ENCODE peak calls at places on chromosomes 1 and 21, in five cellular contexts. B, Q, D, C and P are unnamed samples.

GRCh38 chr1:6448749-6449631 is 17.0 kb downstream of the TNFRSF25 start:
- DNase-seq in C (no peak), Q (peak; percentile 42), B (peak; percentile 71), D (no peak), P (no peak)

GRCh38 chr1:244992833-244993232 is 128.5 kb upstream of the HNRNPU start:
- DNase-seq in B (no peak), Q (no peak), C (no peak), D (no peak), P (no peak)

GRCh38 chr21:46160563-46161179 is 5.3 kb upstream of the FTCD start:
- DNase-seq in D (no peak), C (peak; percentile 29), B (no peak), Q (no peak), P (peak; percentile 48)

GRCh38 chr1:56453016-56453721 is 126.2 kb downstream of the PLPP3 start:
- DNase-seq in B (peak; percentile 71), D (no peak), C (no peak), Q (no peak), P (no peak)

GRCh38 chr1:230120949-230121381 is 53.9 kb downstream of the GALNT2 start:
- DNase-seq in Q (no peak), D (no peak), B (no peak), C (peak; percentile 33), P (no peak)

GRCh38 chr1:244964112-244964971 is 100.0 kb upstream of the HNRNPU start:
- DNase-seq in Q (no peak), D (peak; percentile 68), C (peak; percentile 17), B (peak; percentile 52), P (no peak)

GRCh38 chr21:32348604-32349332 is 44.0 kb downstream of the URB1 start:
- DNase-seq in C (no peak), Q (no peak), D (no peak), B (no peak), P (no peak)

GRCh38 chr1:90719321-90720136 is 2.4 kb upstream of the BARHL2 start:
- DNase-seq in B (no peak), Q (no peak), C (no peak), D (no peak), P (no peak)

GRCh38 chr1:56574794-56575193 is 4.6 kb downstream of the PLPP3 start:
- DNase-seq in B (no peak), C (no peak), D (no peak), Q (no peak), P (no peak)

GRCh38 chr1:88983791-88984552 is 8.5 kb downstream of the KYAT3 start:
- DNase-seq in C (peak; percentile 73), B (peak; percentile 51), Q (peak; percentile 47), D (no peak), P (no peak)

GRCh38 chr1:101745549-101745948 is 251.2 kb downstream of the OLFM3 start:
- DNase-seq in Q (no peak), B (no peak), C (no peak), D (no peak), P (no peak)

GRCh38 chr21:41817877-41818855 is 51.3 kb upstream of the RIPK4 start:
- DNase-seq in Q (no peak), D (no peak), B (no peak), C (no peak), P (no peak)

GRCh38 chr1:153639280-153639679 is 5.4 kb downstream of the CHTOP start:
- DNase-seq in Q (no peak), D (no peak), B (no peak), C (no peak), P (peak; percentile 75)

GRCh38 chr1:162023547-162024501 is at the start of gene OLFML2B:
- DNase-seq in C (peak; percentile 55), Q (peak; percentile 25), D (peak; percentile 37), B (peak; percentile 74), P (peak; percentile 75)

GRCh38 chr1:10561955-10562354 is 87.2 kb downstream of the PEX14 start:
- DNase-seq in Q (peak; percentile 26), D (no peak), B (no peak), C (peak; percentile 19), P (no peak)

GRCh38 chr1:192639607-192640368 is 3.8 kb downstream of the RGS13 start:
- DNase-seq in C (peak; percentile 12), Q (no peak), D (peak; percentile 10), B (no peak), P (no peak)

GRCh38 chr1:93576346-93576745 is 105.3 kb downstream of the BCAR3 start:
- DNase-seq in B (no peak), Q (no peak), D (no peak), C (no peak), P (no peak)

GRCh38 chr1:206470692-206471414 is 577 bp downstream of the IKBKE start:
- DNase-seq in B (peak; percentile 73), D (peak; percentile 49), Q (peak; percentile 48), C (peak; percentile 88), P (peak; percentile 40)

GRCh38 chr21:38254970-38255369 is 1.8 kb upstream of the KCNJ15 start:
- DNase-seq in Q (no peak), B (no peak), C (no peak), D (no peak), P (no peak)

GRCh38 chr1:239816090-239816812 is 275.4 kb upstream of the FMN2 start:
- DNase-seq in D (peak; percentile 4), Q (no peak), B (no peak), C (no peak), P (no peak)

GRCh38 chr21:21247441-21247840 is 249.2 kb downstream of the NCAM2 start:
- DNase-seq in B (no peak), C (no peak), Q (no peak), D (no peak), P (no peak)

GRCh38 chr1:155062151-155062686 is 1.3 kb upstream of the EFNA4 start:
- DNase-seq in C (no peak), B (peak; percentile 69), D (no peak), Q (no peak), P (no peak)

GRCh38 chr1:220825819-220826551 is 39.3 kb downstream of the MTARC1 start:
- DNase-seq in C (no peak), Q (no peak), D (no peak), B (peak; percentile 33), P (no peak)
- H3K9me3 ChIP-seq in C (no peaks in the 10 kb centered on the region), Q (no peaks in the 10 kb centered on the region), D (no peaks in the 10 kb centered on the region), B (no peaks in the 10 kb centered on the region), P (no peaks in the 10 kb centered on the region)

DNA sequence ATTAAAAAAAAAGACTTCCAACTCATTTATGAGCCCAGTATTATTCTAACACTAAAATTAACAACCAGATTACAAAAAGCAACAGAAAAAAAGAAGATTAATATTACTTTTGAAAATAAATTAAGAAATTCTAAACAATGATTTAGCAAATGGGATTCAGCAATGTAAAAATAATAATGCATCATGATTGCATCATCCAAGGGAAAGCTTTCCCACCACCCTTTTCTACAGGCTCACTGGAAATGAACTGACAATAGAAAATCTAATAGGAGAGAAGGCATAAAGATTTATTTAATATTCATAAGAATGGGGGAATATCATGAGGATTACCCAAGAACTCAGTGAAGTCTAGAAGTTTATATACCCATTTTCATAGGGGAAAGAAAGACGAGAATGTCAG is 1671.9 kb downstream of the NCAM2 start:
- DNase-seq in C (no peak), D (no peak), B (no peak), Q (no peak), P (no peak)
- H3K9me3 ChIP-seq in C (peaks cover 8% of the 10 kb centered on the region), D (peaks cover 24% of the 10 kb centered on the region), B (no peaks in the 10 kb centered on the region), Q (no peaks in the 10 kb centered on the region), P (no peaks in the 10 kb centered on the region)

GRCh38 chr1:29481031-29481430 is 244.7 kb downstream of the PTPRU start:
- DNase-seq in C (no peak), D (no peak), B (no peak), Q (no peak), P (no peak)

GRCh38 chr1:29475256-29475800 is 239.0 kb downstream of the PTPRU start:
- DNase-seq in D (no peak), Q (no peak), B (no peak), C (no peak), P (no peak)

GRCh38 chr1:29482064-29482463 is 245.7 kb downstream of the PTPRU start:
- DNase-seq in C (no peak), D (no peak), Q (no peak), B (no peak), P (no peak)

GRCh38 chr1:29478046-29478791 is 241.9 kb downstream of the PTPRU start:
- DNase-seq in D (no peak), Q (no peak), C (no peak), B (peak; percentile 77), P (no peak)

GRCh38 chr1:29478879-29479278 is 242.6 kb downstream of the PTPRU start:
- DNase-seq in C (no peak), B (no peak), D (no peak), Q (no peak), P (no peak)
- H3K9me3 ChIP-seq in C (no peaks in the 10 kb centered on the region), B (no peaks in the 10 kb centered on the region), D (no peaks in the 10 kb centered on the region), Q (no peaks in the 10 kb centered on the region), P (no peaks in the 10 kb centered on the region)

GRCh38 chr1:49995734-49996133 is 28.0 kb downstream of the AGBL4 start:
- DNase-seq in D (no peak), B (no peak), C (no peak), Q (no peak), P (no peak)
- H3K9me3 ChIP-seq in D (peaks cover 18% of the 10 kb centered on the region), B (no peaks in the 10 kb centered on the region), C (no peaks in the 10 kb centered on the region), Q (no peaks in the 10 kb centered on the region), P (no peaks in the 10 kb centered on the region)